ENCODE peak calls at places on chromosome 9, in five cellular contexts. One of them, this sample, is unnamed.
A peak's percentile ranks its signal among the peaks of the same experiment; 100 is the strongest.

GRCh38 chr9:101119206-101119819 is 90.8 kb downstream of the PLPPR1 start:
- DNase-seq in left ventricle myocardium inferior: peak; percentile 38
- DNase-seq in adrenal gland: peak; percentile 62
- DNase-seq in CD8-positive, alpha-beta T cell: no peak
- DNase-seq in PC-3: peak; percentile 30
- DNase-seq in this sample: peak; percentile 34

GRCh38 chr9:136122425-136123383 is 4.0 kb upstream of the TMEM250 start:
- DNase-seq in left ventricle myocardium inferior: peak; percentile 76
- DNase-seq in adrenal gland: peak; percentile 79
- DNase-seq in CD8-positive, alpha-beta T cell: peak; percentile 71
- DNase-seq in PC-3: peak; percentile 61
- DNase-seq in this sample: no peak

GRCh38 chr9:128917151-128917849 is 3.5 kb upstream of the PHYHD1 start:
- DNase-seq in left ventricle myocardium inferior: peak; percentile 82
- DNase-seq in adrenal gland: peak; percentile 80
- DNase-seq in CD8-positive, alpha-beta T cell: no peak
- DNase-seq in PC-3: peak; percentile 78
- DNase-seq in this sample: no peak

GRCh38 chr9:87381050-87381711 is 116.5 kb upstream of the DAPK1 start:
- DNase-seq in left ventricle myocardium inferior: no peak
- DNase-seq in adrenal gland: no peak
- DNase-seq in CD8-positive, alpha-beta T cell: no peak
- DNase-seq in PC-3: no peak
- DNase-seq in this sample: no peak

GRCh38 chr9:136056546-136057235 is 38.4 kb downstream of the NACC2 start:
- DNase-seq in left ventricle myocardium inferior: no peak
- DNase-seq in adrenal gland: no peak
- DNase-seq in CD8-positive, alpha-beta T cell: no peak
- DNase-seq in PC-3: no peak
- DNase-seq in this sample: no peak

GRCh38 chr9:93635186-93636107 is 59.1 kb downstream of the PHF2 start:
- DNase-seq in left ventricle myocardium inferior: no peak
- DNase-seq in adrenal gland: peak; percentile 13
- DNase-seq in CD8-positive, alpha-beta T cell: no peak
- DNase-seq in PC-3: no peak
- DNase-seq in this sample: no peak

GRCh38 chr9:91954841-91955471 is 4.9 kb upstream of the ROR2 start:
- DNase-seq in left ventricle myocardium inferior: no peak
- DNase-seq in adrenal gland: peak; percentile 53
- DNase-seq in CD8-positive, alpha-beta T cell: peak; percentile 22
- DNase-seq in PC-3: peak; percentile 53
- DNase-seq in this sample: peak; percentile 65

GRCh38 chr9:98031935-98032334 is 24.6 kb upstream of the NANS start:
- DNase-seq in left ventricle myocardium inferior: no peak
- DNase-seq in adrenal gland: no peak
- DNase-seq in CD8-positive, alpha-beta T cell: no peak
- DNase-seq in PC-3: no peak
- DNase-seq in this sample: no peak

GRCh38 chr9:74035786-74036185 is 461.3 kb upstream of the RORB start:
- DNase-seq in left ventricle myocardium inferior: no peak
- DNase-seq in adrenal gland: no peak
- DNase-seq in CD8-positive, alpha-beta T cell: no peak
- DNase-seq in PC-3: no peak
- DNase-seq in this sample: no peak

GRCh38 chr9:12972608-12973589 is 198.1 kb downstream of the LURAP1L start:
- DNase-seq in left ventricle myocardium inferior: peak; percentile 29
- DNase-seq in adrenal gland: no peak
- DNase-seq in CD8-positive, alpha-beta T cell: no peak
- DNase-seq in PC-3: no peak
- DNase-seq in this sample: no peak

GRCh38 chr9:134682026-134682425 is 40.4 kb downstream of the COL5A1 start:
- DNase-seq in left ventricle myocardium inferior: no peak
- DNase-seq in adrenal gland: no peak
- DNase-seq in CD8-positive, alpha-beta T cell: no peak
- DNase-seq in PC-3: no peak
- DNase-seq in this sample: no peak

GRCh38 chr9:68560131-68560844 is 19.6 kb upstream of the TMEM252 start:
- DNase-seq in left ventricle myocardium inferior: peak; percentile 44
- DNase-seq in adrenal gland: peak; percentile 45
- DNase-seq in CD8-positive, alpha-beta T cell: no peak
- DNase-seq in PC-3: peak; percentile 36
- DNase-seq in this sample: no peak

GRCh38 chr9:83582026-83582425 is 40.9 kb upstream of the IDNK start:
- DNase-seq in left ventricle myocardium inferior: no peak
- DNase-seq in adrenal gland: no peak
- DNase-seq in CD8-positive, alpha-beta T cell: no peak
- DNase-seq in PC-3: peak; percentile 26
- DNase-seq in this sample: peak; percentile 10

GRCh38 chr9:136059321-136059791 is 35.7 kb downstream of the NACC2 start:
- DNase-seq in left ventricle myocardium inferior: no peak
- DNase-seq in adrenal gland: no peak
- DNase-seq in CD8-positive, alpha-beta T cell: peak; percentile 13
- DNase-seq in PC-3: no peak
- DNase-seq in this sample: no peak

GRCh38 chr9:136189394-136190236 is 15.3 kb downstream of the LHX3 start:
- DNase-seq in left ventricle myocardium inferior: no peak
- DNase-seq in adrenal gland: no peak
- DNase-seq in CD8-positive, alpha-beta T cell: no peak
- DNase-seq in PC-3: no peak
- DNase-seq in this sample: no peak

GRCh38 chr9:77166193-77166592 is 11.1 kb upstream of the VPS13A start:
- DNase-seq in left ventricle myocardium inferior: no peak
- DNase-seq in adrenal gland: no peak
- DNase-seq in CD8-positive, alpha-beta T cell: no peak
- DNase-seq in PC-3: no peak
- DNase-seq in this sample: no peak

GRCh38 chr9:98037362-98037761 is 19.2 kb upstream of the NANS start:
- DNase-seq in left ventricle myocardium inferior: peak; percentile 41
- DNase-seq in adrenal gland: no peak
- DNase-seq in CD8-positive, alpha-beta T cell: no peak
- DNase-seq in PC-3: peak; percentile 31
- DNase-seq in this sample: no peak

GRCh38 chr9:89952401-89952800 is 347.6 kb downstream of the GADD45G start:
- DNase-seq in left ventricle myocardium inferior: no peak
- DNase-seq in adrenal gland: no peak
- DNase-seq in CD8-positive, alpha-beta T cell: no peak
- DNase-seq in PC-3: no peak
- DNase-seq in this sample: no peak

GRCh38 chr9:105264380-105264779 is 19.9 kb downstream of the SLC44A1 start:
- DNase-seq in left ventricle myocardium inferior: no peak
- DNase-seq in adrenal gland: no peak
- DNase-seq in CD8-positive, alpha-beta T cell: no peak
- DNase-seq in PC-3: peak; percentile 51
- DNase-seq in this sample: peak; percentile 79

GRCh38 chr9:136329636-136330405 is 2.5 kb downstream of the GPSM1 start:
- DNase-seq in left ventricle myocardium inferior: no peak
- DNase-seq in adrenal gland: no peak
- DNase-seq in CD8-positive, alpha-beta T cell: no peak
- DNase-seq in PC-3: no peak
- DNase-seq in this sample: no peak

GRCh38 chr9:129863059-129863690 is 27.9 kb downstream of the USP20 start:
- DNase-seq in left ventricle myocardium inferior: no peak
- DNase-seq in adrenal gland: no peak
- DNase-seq in CD8-positive, alpha-beta T cell: peak; percentile 75
- DNase-seq in PC-3: no peak
- DNase-seq in this sample: peak; percentile 87

GRCh38 chr9:117081641-117082317 is 333.1 kb downstream of the ASTN2 start:
- DNase-seq in left ventricle myocardium inferior: no peak
- DNase-seq in adrenal gland: no peak
- DNase-seq in CD8-positive, alpha-beta T cell: no peak
- DNase-seq in PC-3: no peak
- DNase-seq in this sample: no peak

GRCh38 chr9:98523231-98523901 is 185.4 kb downstream of the GABBR2 start:
- DNase-seq in left ventricle myocardium inferior: no peak
- DNase-seq in adrenal gland: no peak
- DNase-seq in CD8-positive, alpha-beta T cell: no peak
- DNase-seq in PC-3: peak; percentile 25
- DNase-seq in this sample: peak; percentile 16

GRCh38 chr9:108852089-108852488 is 3.7 kb downstream of the ACTL7B start:
- DNase-seq in left ventricle myocardium inferior: no peak
- DNase-seq in adrenal gland: no peak
- DNase-seq in CD8-positive, alpha-beta T cell: no peak
- DNase-seq in PC-3: no peak
- DNase-seq in this sample: no peak

GRCh38 chr9:93231716-93232115 is 47.8 kb downstream of the WNK2 start:
- DNase-seq in left ventricle myocardium inferior: no peak
- DNase-seq in adrenal gland: no peak
- DNase-seq in CD8-positive, alpha-beta T cell: no peak
- DNase-seq in PC-3: no peak
- DNase-seq in this sample: no peak

GRCh38 chr9:25716220-25716872 is 38.1 kb upstream of the TUSC1 start:
- DNase-seq in left ventricle myocardium inferior: no peak
- DNase-seq in adrenal gland: no peak
- DNase-seq in CD8-positive, alpha-beta T cell: no peak
- DNase-seq in PC-3: peak; percentile 72
- DNase-seq in this sample: peak; percentile 53

DNA sequence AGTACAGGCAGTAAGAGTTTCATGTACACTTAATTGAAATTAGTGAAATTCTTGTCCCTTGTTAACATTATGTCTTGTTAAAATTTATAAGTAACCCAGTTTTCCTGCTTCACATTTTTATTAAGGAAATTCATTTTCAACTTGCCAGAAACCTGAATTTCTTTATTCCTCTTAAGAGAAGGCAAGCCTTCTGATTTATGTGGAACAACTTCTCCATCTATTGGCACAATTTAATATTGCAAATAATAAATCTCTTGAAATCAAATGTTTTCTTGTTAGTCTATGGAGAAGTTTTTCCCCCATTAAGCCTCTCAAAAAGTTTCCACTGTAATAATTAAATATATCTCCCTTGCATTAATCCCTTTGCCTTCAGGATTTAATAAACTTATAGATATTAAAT is 33.8 kb upstream of the ACO1 start:
- DNase-seq in left ventricle myocardium inferior: no peak
- DNase-seq in adrenal gland: no peak
- DNase-seq in CD8-positive, alpha-beta T cell: no peak
- DNase-seq in PC-3: peak; percentile 62
- DNase-seq in this sample: no peak
- TF ChIP-seq CTCF in left ventricle myocardium inferior: peak; percentile 41
- TF ChIP-seq CTCF in adrenal gland: peak; percentile 11
- TF ChIP-seq CTCF in CD8-positive, alpha-beta T cell: peak; percentile 44
- TF ChIP-seq CTCF in PC-3: peak; percentile 53
- TF ChIP-seq CTCF in this sample: peak; percentile 65

DNA sequence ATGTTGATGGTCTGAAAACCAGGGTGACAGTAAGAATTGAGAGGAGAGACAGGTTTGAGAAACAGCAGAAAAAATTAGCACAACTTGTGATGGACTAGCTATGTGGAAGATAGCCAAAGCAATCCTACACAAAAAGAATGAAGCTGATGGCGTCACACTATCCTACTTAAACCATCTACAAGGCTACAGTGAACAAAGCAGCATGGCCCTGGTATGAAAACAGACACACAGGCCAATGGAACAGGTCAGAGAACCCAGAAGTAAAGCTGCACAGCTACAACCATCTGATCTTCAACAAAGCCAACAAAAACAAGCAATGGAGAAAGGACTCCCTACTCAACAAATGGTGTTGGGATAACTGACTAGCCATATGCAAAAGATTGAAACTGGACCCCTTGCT is 7.5 kb upstream of the UBE2R2 start:
- DNase-seq in left ventricle myocardium inferior: no peak
- DNase-seq in adrenal gland: no peak
- DNase-seq in CD8-positive, alpha-beta T cell: no peak
- DNase-seq in PC-3: no peak
- DNase-seq in this sample: no peak
- H3K27ac ChIP-seq in left ventricle myocardium inferior: no peak overlapping the region
- H3K27ac ChIP-seq in adrenal gland: no peak overlapping the region
- H3K27ac ChIP-seq in CD8-positive, alpha-beta T cell: no peak overlapping the region
- H3K27ac ChIP-seq in PC-3: no peak overlapping the region
- H3K27ac ChIP-seq in this sample: no peak overlapping the region

GRCh38 chr9:34929506-34930102 is 28.5 kb upstream of the PHF24 start:
- DNase-seq in left ventricle myocardium inferior: no peak
- DNase-seq in adrenal gland: no peak
- DNase-seq in CD8-positive, alpha-beta T cell: no peak
- DNase-seq in PC-3: peak; percentile 32
- DNase-seq in this sample: no peak
- TF ChIP-seq CTCF in left ventricle myocardium inferior: peak; percentile 69
- TF ChIP-seq CTCF in adrenal gland: peak; percentile 24
- TF ChIP-seq CTCF in CD8-positive, alpha-beta T cell: peak; percentile 47
- TF ChIP-seq CTCF in PC-3: peak; percentile 57
- TF ChIP-seq CTCF in this sample: peak; percentile 68

DNA sequence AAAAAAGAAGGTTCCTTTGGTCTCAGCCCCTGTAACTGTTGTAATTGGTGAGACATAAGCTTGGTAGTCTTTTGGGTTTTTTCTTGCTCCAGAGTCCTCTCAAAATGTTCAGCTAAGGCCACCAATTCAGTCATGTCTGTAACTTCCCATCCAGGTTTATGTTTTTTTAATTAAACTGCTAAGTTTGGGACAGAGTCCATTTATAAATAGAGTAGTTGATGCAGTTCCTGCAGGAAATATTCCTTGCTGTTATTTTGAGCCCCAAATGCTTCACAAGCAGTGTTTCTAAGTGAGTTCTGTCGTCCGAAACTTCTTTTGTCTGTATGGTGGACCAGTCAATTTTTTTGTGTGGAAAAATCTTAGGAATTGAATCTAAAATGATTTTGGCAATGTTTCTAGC is 155.0 kb downstream of the AOPEP start:
- DNase-seq in left ventricle myocardium inferior: no peak
- DNase-seq in adrenal gland: no peak
- DNase-seq in CD8-positive, alpha-beta T cell: no peak
- DNase-seq in PC-3: no peak
- DNase-seq in this sample: no peak
- H3K27ac ChIP-seq in left ventricle myocardium inferior: peak overlapping the region; percentile 77
- H3K27ac ChIP-seq in adrenal gland: no peak overlapping the region
- H3K27ac ChIP-seq in CD8-positive, alpha-beta T cell: no peak overlapping the region
- H3K27ac ChIP-seq in PC-3: no peak overlapping the region
- H3K27ac ChIP-seq in this sample: no peak overlapping the region

GRCh38 chr9:33480094-33480493 is 6.4 kb upstream of the NOL6 start:
- DNase-seq in left ventricle myocardium inferior: no peak
- DNase-seq in adrenal gland: no peak
- DNase-seq in CD8-positive, alpha-beta T cell: no peak
- DNase-seq in PC-3: no peak
- DNase-seq in this sample: no peak

GRCh38 chr9:33475357-33475756 is 1.6 kb upstream of the NOL6 start:
- DNase-seq in left ventricle myocardium inferior: no peak
- DNase-seq in adrenal gland: no peak
- DNase-seq in CD8-positive, alpha-beta T cell: no peak
- DNase-seq in PC-3: no peak
- DNase-seq in this sample: no peak

GRCh38 chr9:33473643-33474352 is at the start of gene NOL6:
- DNase-seq in left ventricle myocardium inferior: peak; percentile 97
- DNase-seq in adrenal gland: peak; percentile 98
- DNase-seq in CD8-positive, alpha-beta T cell: peak; percentile 98
- DNase-seq in PC-3: peak; percentile 98
- DNase-seq in this sample: peak; percentile 98

GRCh38 chr9:33473216-33473615 is 508 bp downstream of the NOL6 start:
- DNase-seq in left ventricle myocardium inferior: no peak
- DNase-seq in adrenal gland: peak; percentile 16
- DNase-seq in CD8-positive, alpha-beta T cell: no peak
- DNase-seq in PC-3: no peak
- DNase-seq in this sample: no peak

GRCh38 chr9:33476503-33476902 is 2.8 kb upstream of the NOL6 start:
- DNase-seq in left ventricle myocardium inferior: no peak
- DNase-seq in adrenal gland: no peak
- DNase-seq in CD8-positive, alpha-beta T cell: no peak
- DNase-seq in PC-3: no peak
- DNase-seq in this sample: no peak
- TF ChIP-seq CTCF in left ventricle myocardium inferior: no peak
- TF ChIP-seq CTCF in adrenal gland: no peak
- TF ChIP-seq CTCF in CD8-positive, alpha-beta T cell: no peak
- TF ChIP-seq CTCF in PC-3: no peak
- TF ChIP-seq CTCF in this sample: no peak